ENCODE peak calls at places on chromosomes 1 and 21, in eight cellular contexts. K is colonic mucosa, R is mammary epithelial cell, D is HL-60, P is left ventricle myocardium inferior, Y is A549, O is dorsolateral prefrontal cortex, Q is ovary. J is an unnamed sample.

GRCh38 chr1:107299521-107299920 is 158.7 kb downstream of the NTNG1 start:
- DNase-seq in K (no peak), R (no peak), D (no peak), P (no peak), Y (no peak), O (no peak), Q (no peak), J (no peak)

GRCh38 chr1:37325509-37326437 is 148.6 kb upstream of the ZC3H12A start:
- DNase-seq in K (no peak), R (no peak), D (no peak), P (no peak), Y (no peak), O (no peak), Q (no peak), J (no peak)

GRCh38 chr1:29033829-29034466 is 89.8 kb downstream of the TMEM200B start:
- DNase-seq in K (no peak), R (peak), D (no peak), P (no peak), Y (peak), O (no peak), Q (no peak), J (no peak)

GRCh38 chr21:28671549-28672195 is 321.0 kb downstream of the LTN1 start:
- DNase-seq in K (no peak), R (no peak), D (no peak), P (no peak), Y (no peak), O (no peak), Q (no peak), J (no peak)

GRCh38 chr1:226318471-226318870 is 9.5 kb upstream of the LIN9 start:
- DNase-seq in K (no peak), R (no peak), D (no peak), P (no peak), Y (no peak), O (no peak), Q (no peak), J (no peak)

GRCh38 chr1:171219751-171220385 is 28.4 kb upstream of the FMO1 start:
- DNase-seq in K (no peak), R (peak), D (no peak), P (no peak), Y (no peak), O (no peak), Q (no peak), J (no peak)

GRCh38 chr21:44930543-44930981 is 9.3 kb upstream of the SLX9 start:
- DNase-seq in K (peak), R (no peak), D (no peak), P (peak), Y (no peak), O (no peak), Q (no peak), J (no peak)

GRCh38 chr1:247336390-247336789 is 4.7 kb upstream of the ZNF496 start:
- DNase-seq in K (no peak), R (no peak), D (no peak), P (no peak), Y (no peak), O (no peak), Q (no peak), J (no peak)

GRCh38 chr1:85464497-85465098 is 361 bp downstream of the DDAH1 start:
- DNase-seq in K (peak), R (peak), D (no peak), P (peak), Y (peak), O (no peak), Q (peak), J (peak)

GRCh38 chr1:65264197-65264929 is 45.0 kb upstream of the DNAJC6 start:
- DNase-seq in K (peak), R (peak), D (no peak), P (peak), Y (peak), O (peak), Q (no peak), J (peak)

DNA sequence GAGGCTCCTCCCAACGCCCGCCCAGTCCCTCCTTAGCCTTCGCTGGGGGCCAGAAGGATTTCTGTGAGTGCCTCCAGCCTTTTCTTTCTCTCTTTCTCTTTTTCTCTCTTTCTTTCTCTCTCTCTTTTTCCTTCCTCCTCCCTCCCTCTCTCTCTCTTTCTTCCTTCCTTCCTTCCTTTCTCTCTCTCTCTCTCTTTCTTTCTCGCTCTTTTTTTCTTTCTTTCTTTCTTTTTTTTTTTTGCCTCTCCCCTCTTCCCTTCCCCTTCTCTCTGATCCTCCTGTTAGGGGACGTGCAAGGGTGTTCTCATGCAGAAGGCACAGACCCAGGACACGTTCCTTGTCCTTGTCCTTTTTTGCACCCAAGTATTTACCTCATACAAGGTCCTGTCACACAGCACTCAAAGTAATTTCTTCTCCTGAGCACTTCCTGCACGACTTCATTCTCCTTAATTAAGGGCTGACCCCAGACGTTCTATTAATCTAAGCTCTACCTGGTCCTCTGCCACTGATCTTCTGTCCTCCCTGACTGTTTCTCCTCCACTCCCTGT is 324 bp upstream of the PCNX2 start:
- DNase-seq in K (no peak), R (no peak), D (no peak), P (peak), Y (no peak), O (no peak), Q (no peak), J (no peak)
- H3K4me3 ChIP-seq in K (peak), R (peak), D (peak), P (peak), Y (peak), O (peak), Q (peak), J (peak)

DNA sequence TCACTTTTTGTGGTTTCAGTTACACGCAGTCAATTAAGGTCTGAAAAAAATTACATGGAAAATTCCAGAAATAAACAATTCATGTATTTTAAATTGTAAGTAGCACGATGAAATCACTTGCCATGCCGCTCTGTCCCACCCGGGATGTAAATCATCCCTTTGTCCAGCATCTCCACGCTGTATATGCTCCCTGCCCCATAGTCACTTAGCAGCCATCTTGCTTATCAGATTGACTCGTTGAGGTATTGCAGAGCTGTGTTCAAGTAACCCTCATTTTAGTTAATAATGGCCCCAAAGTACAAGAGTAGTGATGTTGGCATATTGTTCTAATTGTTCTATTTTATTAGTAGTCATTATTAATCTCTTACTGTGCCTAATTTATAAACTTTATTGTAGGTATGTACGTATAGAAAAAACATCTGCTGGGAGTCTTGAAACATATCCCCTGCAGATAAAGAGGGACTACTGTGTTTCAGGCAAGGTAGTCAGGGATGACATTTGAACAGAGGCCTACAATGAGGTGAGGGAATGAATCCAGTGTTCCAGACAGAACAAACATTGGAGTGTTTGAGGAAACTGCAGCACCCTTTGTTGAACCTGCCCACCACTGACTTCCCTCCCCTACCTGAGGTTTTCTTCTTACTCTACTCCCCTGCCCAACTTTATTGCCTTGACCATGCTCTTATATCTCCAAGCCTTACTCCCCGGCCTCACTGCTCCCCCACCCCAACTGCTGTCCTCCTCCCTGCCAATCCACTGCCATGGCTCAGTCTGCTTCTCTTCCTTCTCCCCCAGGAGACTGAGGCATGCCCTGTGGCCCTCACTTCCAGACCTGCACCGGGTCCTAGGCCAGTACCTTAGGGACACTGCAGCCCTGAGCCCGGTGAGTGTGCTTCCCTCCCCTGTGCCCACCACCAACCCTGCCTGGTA is 7.1 kb upstream of the CDC20 start:
- DNase-seq in K (no peak), R (no peak), D (no peak), P (no peak), Y (no peak), O (no peak), Q (no peak), J (no peak)
- H3K27ac ChIP-seq in K (no peak), R (no peak), D (no peak), P (no peak), Y (no peak), O (no peak), Q (no peak), J (no peak)

GRCh38 chr1:40315795-40316594 is 1.1 kb downstream of the COL9A2 start:
- DNase-seq in K (no peak), R (no peak), D (no peak), P (no peak), Y (no peak), O (no peak), Q (no peak), J (no peak)
- H3K4me3 ChIP-seq in K (peak), R (no peak), D (peak), P (peak), Y (peak), O (peak), Q (peak), J (peak)

GRCh38 chr1:78060857-78061563 is 15.2 kb downstream of the GIPC2 start:
- DNase-seq in K (no peak), R (peak), D (no peak), P (no peak), Y (no peak), O (no peak), Q (no peak), J (no peak)
- H3K27ac ChIP-seq in K (no peak), R (peak), D (no peak), P (no peak), Y (no peak), O (no peak), Q (no peak), J (peak)

GRCh38 chr1:218444588-218444987 is 99.5 kb downstream of the TGFB2 start:
- DNase-seq in K (no peak), R (no peak), D (no peak), P (no peak), Y (no peak), O (no peak), Q (no peak), J (no peak)
- H3K4me3 ChIP-seq in K (no peak), R (no peak), D (no peak), P (no peak), Y (no peak), O (no peak), Q (no peak), J (no peak)

GRCh38 chr1:1556505-1556904 is 16.1 kb upstream of the TMEM240 start:
- DNase-seq in K (no peak), R (no peak), D (no peak), P (no peak), Y (no peak), O (no peak), Q (no peak), J (no peak)

GRCh38 chr1:1560178-1560577 is 14.5 kb downstream of the SSU72 start:
- DNase-seq in K (no peak), R (no peak), D (no peak), P (no peak), Y (no peak), O (no peak), Q (no peak), J (no peak)

GRCh38 chr1:1561801-1562470 is 12.7 kb downstream of the SSU72 start:
- DNase-seq in K (no peak), R (no peak), D (no peak), P (no peak), Y (no peak), O (no peak), Q (no peak), J (no peak)

GRCh38 chr1:1558591-1558990 is 16.1 kb downstream of the SSU72 start:
- DNase-seq in K (no peak), R (no peak), D (no peak), P (no peak), Y (no peak), O (no peak), Q (no peak), J (no peak)

GRCh38 chr1:1559066-1559465 is 15.6 kb downstream of the SSU72 start:
- DNase-seq in K (no peak), R (no peak), D (no peak), P (no peak), Y (no peak), O (no peak), Q (no peak), J (no peak)
- H3K27ac ChIP-seq in K (no peak), R (no peak), D (no peak), P (no peak), Y (no peak), O (no peak), Q (no peak), J (no peak)

DNA sequence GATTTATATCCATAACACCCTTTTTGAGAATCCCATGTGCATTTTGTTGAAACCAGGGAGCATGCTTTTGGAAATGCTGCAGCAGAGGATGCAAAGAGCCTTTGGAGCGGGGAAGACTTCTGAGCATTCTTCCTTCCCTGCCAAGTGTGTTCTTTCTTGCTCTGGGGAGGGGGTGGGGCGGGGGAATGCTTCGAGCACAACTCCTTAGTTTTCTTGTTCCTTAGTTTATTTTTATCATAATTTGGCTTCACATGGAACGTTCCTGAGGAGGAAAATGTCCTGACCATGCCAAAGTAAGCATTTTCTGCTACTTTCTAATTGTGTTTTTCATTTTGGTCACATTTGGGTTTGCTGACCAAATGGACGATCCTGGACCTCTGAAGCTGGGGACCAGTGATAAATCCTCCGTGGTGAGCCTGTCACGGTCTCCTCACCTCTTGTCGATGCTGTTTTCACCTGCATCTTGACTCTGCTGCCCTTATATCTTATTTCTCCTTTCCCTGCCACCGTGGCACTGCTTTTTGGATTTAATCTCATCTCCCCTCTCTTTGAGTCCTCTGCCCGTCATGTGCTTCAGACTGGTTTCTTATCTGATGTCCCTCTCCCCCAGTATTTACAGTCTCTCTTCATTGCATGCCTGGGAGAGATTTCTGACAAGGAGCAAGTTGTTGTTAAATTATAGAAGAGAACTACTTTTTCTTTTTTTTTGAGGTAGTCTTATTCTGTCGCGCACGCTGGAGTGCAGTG is 2.4 kb downstream of the CTPS1 start:
- DNase-seq in K (no peak), R (no peak), D (no peak), P (no peak), Y (no peak), O (no peak), Q (peak), J (no peak)
- H3K4me3 ChIP-seq in K (no peak), R (no peak), D (no peak), P (peak), Y (peak), O (no peak), Q (peak), J (no peak)

DNA sequence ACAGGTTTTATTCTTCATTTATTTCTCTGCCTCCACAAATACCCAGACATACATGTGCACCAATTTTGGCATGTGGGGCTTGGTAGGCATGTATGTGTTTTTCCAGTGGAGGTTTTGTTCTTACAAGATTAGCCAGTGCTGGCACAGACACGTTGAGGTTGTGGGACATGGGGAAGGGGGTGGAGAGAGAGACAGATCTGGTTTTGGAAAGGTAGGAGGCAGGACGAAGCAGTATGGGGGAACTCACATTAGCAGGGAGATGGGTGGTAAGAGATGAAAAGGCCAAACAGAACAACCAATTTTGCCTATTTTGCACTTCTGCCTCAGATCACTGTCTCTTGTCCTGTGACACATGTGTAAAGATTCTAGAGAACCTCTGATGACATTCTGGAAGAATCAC is 166.1 kb upstream of the HMGB4 start:
- DNase-seq in K (no peak), R (no peak), D (no peak), P (no peak), Y (no peak), O (no peak), Q (no peak), J (no peak)
- H3K27ac ChIP-seq in K (no peak), R (no peak), D (no peak), P (no peak), Y (no peak), O (no peak), Q (no peak), J (no peak)

DNA sequence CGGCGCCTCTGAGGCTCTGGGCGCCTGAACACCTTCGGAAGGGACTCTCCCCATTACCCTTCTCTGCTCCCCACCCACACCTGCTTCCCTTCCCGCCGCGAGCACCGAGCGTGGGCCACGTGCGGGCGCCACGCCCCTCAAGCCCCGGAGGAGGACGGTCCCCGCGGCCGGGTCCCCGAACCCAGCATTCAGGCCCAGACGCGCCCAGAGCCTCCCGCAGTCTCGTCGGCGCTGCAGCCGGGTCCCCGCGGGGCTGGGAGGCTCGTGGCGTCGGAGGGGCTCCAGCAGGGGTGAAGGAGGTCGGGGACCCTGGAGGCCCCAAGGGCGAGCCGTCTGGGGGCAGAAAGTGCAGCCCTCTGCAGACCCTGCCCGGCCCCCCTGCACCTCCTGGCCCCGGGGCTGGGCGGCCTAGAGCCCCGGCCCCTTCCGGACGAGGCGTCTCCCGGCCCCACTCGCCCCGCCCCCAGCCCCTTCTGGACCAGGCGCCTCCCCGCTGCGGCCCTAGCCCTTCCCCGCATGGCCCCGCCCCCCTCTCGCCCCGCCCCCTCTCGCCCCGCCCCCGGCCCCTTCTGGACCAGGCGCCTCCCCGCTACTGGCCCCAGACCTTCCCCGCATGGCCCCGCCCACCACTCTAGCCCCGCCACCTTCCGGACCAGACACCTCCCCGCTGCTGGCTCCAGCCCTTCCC is 378 bp upstream of the SMIM1 start:
- DNase-seq in K (peak), R (peak), D (peak), P (peak), Y (peak), O (peak), Q (peak), J (peak)
- H3K4me3 ChIP-seq in K (peak), R (peak), D (peak), P (peak), Y (peak), O (peak), Q (peak), J (peak)

J was measured in heart right ventricle.